ENCODE peak calls at places on chromosomes 13 and 19, in six cellular contexts. T, C, Q, U, D and O are unnamed samples.
A peak's percentile ranks its signal among the peaks of the same experiment; 100 is the strongest.

GRCh38 chr13:73077867-73078266 is 19.1 kb downstream of the KLF5 start:
- DNase-seq in U (no peak), C (no peak), D (no peak), Q (no peak), T (no peak), O (no peak)

GRCh38 chr19:1093811-1094553 is 1.2 kb downstream of the POLR2E start:
- DNase-seq in Q (no peak), T (no peak), U (no peak), C (no peak), D (peak; percentile 39), O (no peak)

GRCh38 chr13:23386533-23386932 is 47.0 kb downstream of the SACS start:
- DNase-seq in T (no peak), D (no peak), U (no peak), Q (no peak), C (no peak), O (no peak)

GRCh38 chr19:49387936-49388372 is at the start of gene KASH5:
- DNase-seq in U (no peak), D (no peak), T (peak; percentile 91), C (no peak), Q (peak; percentile 69), O (no peak)

GRCh38 chr13:23797276-23797903 is 91.8 kb downstream of the MIPEP start:
- DNase-seq in D (no peak), C (no peak), T (no peak), U (no peak), Q (no peak), O (no peak)

GRCh38 chr19:29117926-29118325 is 95.0 kb downstream of the UQCRFS1 start:
- DNase-seq in D (no peak), C (no peak), T (no peak), U (no peak), Q (no peak), O (no peak)

GRCh38 chr19:57321164-57321563 is 892 bp downstream of the ZNF543 start:
- DNase-seq in T (no peak), U (no peak), Q (no peak), C (no peak), D (peak; percentile 18), O (no peak)

GRCh38 chr13:26515721-26516120 is 41.8 kb upstream of the WASF3 start:
- DNase-seq in Q (no peak), C (no peak), U (no peak), T (no peak), D (no peak), O (no peak)

GRCh38 chr19:4007836-4008539 is 452 bp downstream of the PIAS4 start:
- DNase-seq in U (no peak), T (peak; percentile 35), D (peak; percentile 59), C (no peak), Q (no peak), O (no peak)

GRCh38 chr19:48991823-48992570 is 1.1 kb downstream of the GYS1 start:
- DNase-seq in T (no peak), D (peak; percentile 92), Q (no peak), C (no peak), U (no peak), O (peak; percentile 84)

GRCh38 chr13:51844862-51845573 is at the start of gene TMEM272:
- DNase-seq in U (no peak), C (peak; percentile 78), T (peak; percentile 63), D (peak; percentile 55), Q (peak; percentile 26), O (peak; percentile 22)

GRCh38 chr19:7863157-7863970 is 10.8 kb downstream of the PRR36 start:
- DNase-seq in Q (no peak), T (no peak), D (no peak), U (no peak), C (no peak), O (no peak)

GRCh38 chr13:73809561-73809960 is 324.6 kb downstream of the KLF12 start:
- DNase-seq in Q (no peak), C (no peak), D (peak; percentile 43), U (no peak), T (no peak), O (peak; percentile 20)

GRCh38 chr19:33868821-33869412 is 72.2 kb downstream of the KCTD15 start:
- DNase-seq in T (no peak), U (no peak), C (peak; percentile 61), Q (no peak), D (peak; percentile 67), O (peak; percentile 33)

GRCh38 chr13:72004975-72005374 is 138.0 kb upstream of the DACH1 start:
- DNase-seq in U (peak; percentile 70), Q (no peak), C (no peak), D (no peak), T (no peak), O (no peak)

GRCh38 chr13:113211774-113212173 is 2.4 kb downstream of the CUL4A start:
- DNase-seq in C (no peak), T (peak; percentile 14), D (no peak), U (no peak), Q (no peak), O (no peak)

GRCh38 chr19:41649827-41650226 is 23.0 kb upstream of the CEACAM4 start:
- DNase-seq in D (no peak), U (no peak), C (no peak), T (no peak), Q (no peak), O (no peak)

GRCh38 chr19:55525289-55526101 is 11.4 kb downstream of the SBK2 start:
- DNase-seq in Q (no peak), T (no peak), D (no peak), U (no peak), C (no peak), O (no peak)

GRCh38 chr13:103815619-103816018 is 749.4 kb upstream of the SLC10A2 start:
- DNase-seq in C (no peak), D (no peak), T (no peak), U (no peak), Q (no peak), O (no peak)

GRCh38 chr19:49929121-49929610 is at the start of the genes ATF5 and NUP62:
- DNase-seq in Q (peak; percentile 84), D (peak; percentile 89), T (peak; percentile 95), C (peak; percentile 83), U (no peak), O (peak; percentile 80)

GRCh38 chr13:62357887-62358645 is 942.4 kb upstream of the PCDH20 start:
- DNase-seq in Q (no peak), C (peak; percentile 0), D (peak; percentile 21), T (no peak), U (peak; percentile 10), O (no peak)

GRCh38 chr19:39246951-39247669 is 1.5 kb downstream of the IFNL4 start:
- DNase-seq in D (peak; percentile 47), U (no peak), C (no peak), Q (no peak), T (peak; percentile 41), O (no peak)

GRCh38 chr19:7069042-7069903 is at the start of gene ZNF557:
- DNase-seq in U (peak; percentile 90), C (peak; percentile 82), Q (peak; percentile 96), T (peak; percentile 98), D (peak; percentile 99), O (peak; percentile 95)

GRCh38 chr13:44207476-44207875 is 166.1 kb upstream of the SERP2 start:
- DNase-seq in T (no peak), Q (no peak), C (no peak), D (no peak), U (no peak), O (no peak)

GRCh38 chr19:56066152-56067023 is 54.7 kb downstream of the ZNF787 start:
- DNase-seq in U (no peak), Q (peak; percentile 34), C (peak; percentile 39), D (peak; percentile 61), T (peak; percentile 68), O (peak; percentile 40)

GRCh38 chr13:84413016-84413415 is 530.7 kb upstream of the SLITRK1 start:
- DNase-seq in U (no peak), C (no peak), T (no peak), D (no peak), Q (no peak), O (no peak)

GRCh38 chr13:82636119-82636518 is 1246.2 kb downstream of the SLITRK1 start:
- DNase-seq in T (no peak), Q (no peak), C (no peak), U (no peak), D (peak; percentile 38), O (no peak)

GRCh38 chr13:60720590-60720989 is 323.6 kb downstream of the TDRD3 start:
- DNase-seq in Q (no peak), D (no peak), T (no peak), C (no peak), U (no peak), O (no peak)